ENCODE peak calls at places on chromosome 10, in ten cellular contexts. H, K, I, N, F, T, M, L, J and C are unnamed samples.
A peak's percentile ranks its signal among the peaks of the same experiment; 100 is the strongest.

GRCh38 chr10:47243791-47244190 is 56.2 kb upstream of the GDF10 start:
- DNase-seq in H (no peak), K (peak; percentile 14), I (no peak), N (no peak), F (no peak), T (no peak), M (peak; percentile 19), L (no peak), J (no peak), C (no peak)

GRCh38 chr10:108788891-108789290 is 1134.4 kb downstream of the XPNPEP1 start:
- DNase-seq in H (no peak), K (no peak), I (no peak), N (no peak), F (no peak), T (no peak), M (no peak), L (no peak), J (no peak), C (no peak)

GRCh38 chr10:126911301-126911700 is 6.1 kb downstream of the DOCK1 start:
- DNase-seq in H (no peak), K (no peak), I (no peak), N (no peak), F (no peak), T (no peak), M (no peak), L (no peak), J (no peak), C (no peak)

GRCh38 chr10:35089641-35090161 is 440 bp downstream of the CUL2 start:
- DNase-seq in H (peak; percentile 19), K (no peak), I (no peak), N (no peak), F (no peak), T (no peak), M (no peak), L (no peak), J (peak; percentile 43), C (peak; percentile 65)

GRCh38 chr10:33306126-33306525 is 28.3 kb downstream of the NRP1 start:
- DNase-seq in H (no peak), K (no peak), I (no peak), N (no peak), F (no peak), T (no peak), M (no peak), L (no peak), J (peak; percentile 59), C (no peak)

GRCh38 chr10:32256613-32257437 is 90.1 kb downstream of the EPC1 start:
- DNase-seq in H (no peak), K (peak; percentile 61), I (peak; percentile 76), N (peak; percentile 46), F (peak; percentile 47), T (peak; percentile 74), M (peak; percentile 63), L (peak; percentile 77), J (peak; percentile 37), C (peak; percentile 76)

GRCh38 chr10:7000063-7000462 is 410.8 kb downstream of the SFMBT2 start:
- DNase-seq in H (no peak), K (no peak), I (no peak), N (no peak), F (no peak), T (no peak), M (no peak), L (no peak), J (no peak), C (no peak)

GRCh38 chr10:129094233-129094632 is 372.8 kb upstream of the MGMT start:
- DNase-seq in H (no peak), K (no peak), I (no peak), N (no peak), F (no peak), T (no peak), M (no peak), L (no peak), J (no peak), C (no peak)

GRCh38 chr10:126521354-126521753 is 133.1 kb upstream of the ADAM12 start:
- DNase-seq in H (peak; percentile 13), K (no peak), I (no peak), N (no peak), F (peak; percentile 71), T (no peak), M (no peak), L (no peak), J (no peak), C (no peak)

GRCh38 chr10:22736134-22736533 is 21.8 kb upstream of the PIP4K2A start:
- DNase-seq in H (no peak), K (no peak), I (no peak), N (no peak), F (no peak), T (no peak), M (no peak), L (no peak), J (peak; percentile 42), C (peak; percentile 27)

GRCh38 chr10:28800144-28800543 is 122.8 kb downstream of the BAMBI start:
- DNase-seq in H (no peak), K (no peak), I (no peak), N (no peak), F (no peak), T (no peak), M (no peak), L (no peak), J (peak; percentile 38), C (no peak)

GRCh38 chr10:123583639-123584418 is 82.3 kb upstream of the GPR26 start:
- DNase-seq in H (peak; percentile 35), K (peak; percentile 85), I (peak; percentile 81), N (no peak), F (peak; percentile 68), T (peak; percentile 79), M (peak; percentile 59), L (peak; percentile 85), J (peak; percentile 21), C (peak; percentile 32)

GRCh38 chr10:122863796-122864592 is 15.4 kb downstream of the FAM24B start:
- DNase-seq in H (no peak), K (no peak), I (no peak), N (no peak), F (no peak), T (no peak), M (no peak), L (no peak), J (no peak), C (no peak)

GRCh38 chr10:22666287-22667092 is 47.9 kb downstream of the PIP4K2A start:
- DNase-seq in H (no peak), K (peak; percentile 36), I (no peak), N (no peak), F (no peak), T (no peak), M (no peak), L (no peak), J (peak; percentile 62), C (peak; percentile 85)

GRCh38 chr10:13439771-13440708 is 88.8 kb downstream of the BEND7 start:
- DNase-seq in H (peak; percentile 70), K (peak; percentile 65), I (peak; percentile 68), N (no peak), F (peak; percentile 32), T (peak; percentile 82), M (peak; percentile 16), L (peak; percentile 67), J (no peak), C (peak; percentile 61)

GRCh38 chr10:74177140-74177677 is 26.2 kb downstream of the ADK start:
- DNase-seq in H (peak; percentile 47), K (peak; percentile 60), I (no peak), N (no peak), F (peak; percentile 27), T (no peak), M (peak; percentile 24), L (no peak), J (peak; percentile 17), C (peak; percentile 68)

GRCh38 chr10:69179743-69180524 is at the start of gene SUPV3L1:
- DNase-seq in H (peak; percentile 84), K (peak; percentile 96), I (peak; percentile 91), N (peak; percentile 94), F (peak; percentile 99), T (peak; percentile 89), M (peak; percentile 96), L (peak; percentile 93), J (peak; percentile 98), C (peak; percentile 97)
- TF ChIP-seq POLR2A in H (peak; percentile 52), K (peak; percentile 39), I (peak; percentile 43), N (peak; percentile 92), F (peak; percentile 59), T (peak; percentile 50), M (peak; percentile 72), L (peak; percentile 59), J (peak; percentile 88), C (peak; percentile 88)

DNA sequence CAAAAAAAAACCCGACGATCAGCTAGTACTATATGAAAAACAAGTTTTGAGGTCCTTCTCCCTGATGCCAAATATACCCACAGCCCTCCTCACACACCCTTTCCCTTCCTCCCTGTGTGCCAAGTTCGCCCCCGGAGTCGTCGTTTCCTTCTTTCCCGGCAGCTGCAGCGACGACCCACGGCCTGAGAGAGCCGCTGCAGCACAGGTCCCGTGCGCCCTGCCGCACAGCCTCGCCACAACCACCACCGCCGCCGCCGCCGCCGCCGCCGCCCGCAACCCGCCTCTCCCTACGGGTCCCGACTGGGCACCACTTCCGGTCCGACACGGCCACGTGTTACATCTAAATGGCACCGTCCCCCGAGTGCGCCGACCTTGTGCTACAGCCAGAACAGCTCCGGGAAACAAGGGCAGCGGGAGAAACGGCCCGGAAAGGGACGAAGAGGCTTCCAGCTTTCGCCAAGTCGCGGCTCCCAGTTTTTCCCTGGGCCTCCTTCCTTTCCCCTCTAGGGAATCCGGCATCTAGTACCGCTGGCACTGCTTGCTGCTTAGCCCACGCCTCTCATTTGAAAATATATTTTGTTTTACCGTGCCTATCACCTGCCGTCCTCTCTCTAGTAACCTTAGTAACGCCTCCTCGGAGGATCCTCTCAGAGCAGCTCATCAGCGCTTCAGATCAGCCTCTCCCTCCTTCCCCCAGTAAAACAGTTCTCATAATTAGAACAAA is at the start of gene FRA10AC1:
- DNase-seq in H (peak; percentile 69), K (peak; percentile 96), I (peak; percentile 96), N (no peak), F (peak; percentile 96), T (peak; percentile 97), M (peak; percentile 91), L (peak; percentile 94), J (peak; percentile 92), C (peak; percentile 98)
- TF ChIP-seq POLR2A in H (peak; percentile 38), K (no peak), I (no peak), N (peak; percentile 86), F (peak; percentile 61), T (peak; percentile 71), M (peak; percentile 77), L (peak; percentile 84), J (no peak), C (peak; percentile 78)

GRCh38 chr10:25867321-25867720 is 66.7 kb upstream of the MYO3A start:
- DNase-seq in H (no peak), K (no peak), I (no peak), N (no peak), F (no peak), T (no peak), M (no peak), L (no peak), J (no peak), C (no peak)
- TF ChIP-seq POLR2A in H (no peak), K (no peak), I (no peak), N (no peak), F (no peak), T (no peak), M (no peak), L (no peak), J (no peak), C (no peak)

DNA sequence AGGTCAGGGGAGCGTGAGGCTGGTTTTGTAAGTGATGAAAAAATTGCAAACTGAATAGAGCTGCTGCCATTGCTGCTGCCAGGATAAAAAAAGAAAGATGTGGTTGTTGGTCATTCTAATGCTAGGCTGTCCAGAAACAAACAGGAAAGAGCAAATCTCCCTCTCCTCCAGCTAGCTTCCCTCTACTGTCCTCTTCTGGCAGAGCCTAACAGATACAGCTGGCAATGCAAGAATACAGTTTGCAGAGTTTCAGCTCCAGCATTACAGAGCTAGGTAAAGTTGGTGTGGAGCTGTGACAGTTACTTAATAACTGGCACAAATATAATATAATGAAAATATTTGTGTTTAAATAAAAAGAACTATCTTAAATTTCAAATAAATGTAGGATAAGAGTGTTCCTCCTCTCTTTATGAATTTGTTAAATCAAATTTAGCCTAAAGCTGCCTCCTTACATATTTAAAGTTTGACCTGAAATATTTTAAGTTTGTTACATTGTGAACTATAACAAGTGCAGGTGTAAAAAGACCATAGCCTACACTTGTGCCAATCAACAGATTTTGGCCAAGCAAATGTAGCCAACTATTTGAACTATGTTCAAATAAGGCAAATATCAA is 407.7 kb downstream of the SH2D4B start:
- DNase-seq in H (no peak), K (no peak), I (no peak), N (no peak), F (peak; percentile 4), T (no peak), M (no peak), L (no peak), J (no peak), C (no peak)
- TF ChIP-seq POLR2A in H (no peak), K (no peak), I (no peak), N (no peak), F (no peak), T (no peak), M (no peak), L (no peak), J (no peak), C (no peak)